ENCODE peak calls at places on chromosome 2, in nine cellular contexts. One of them, this sample, is unnamed.

GRCh38 chr2:219308142-219309093 is 783 bp downstream of the PTPRN start:
- DNase-seq in GM10248: peak; percentile 84
- DNase-seq in activated gamma-delta T cell treated with Interleukin-2 at 50 U/mL for 16 hours: peak; percentile 64
- DNase-seq in iris pigment epithelial cell: peak; percentile 52
- DNase-seq in activated CD8-positive, alpha-beta memory T cell treated with anti-CD3 and anti-CD28 coated beads, Interleukin-2, amount 10 ng/mL, durations not matched to agents 7 days and 5 days: peak; percentile 79
- DNase-seq in mucosa of gallbladder: peak; percentile 54
- DNase-seq in NCI-H1436: peak; percentile 34
- DNase-seq in HEK293T: peak; percentile 85
- DNase-seq in H1: no peak
- DNase-seq in this sample: peak; percentile 82

GRCh38 chr2:217399288-217399687 is 539.4 kb upstream of the TNP1 start:
- DNase-seq in activated CD8-positive, alpha-beta memory T cell treated with anti-CD3 and anti-CD28 coated beads, Interleukin-2, amount 10 ng/mL, durations not matched to agents 7 days and 5 days: no peak
- DNase-seq in H1: no peak
- DNase-seq in NCI-H1436: no peak
- DNase-seq in activated gamma-delta T cell treated with Interleukin-2 at 50 U/mL for 16 hours: no peak
- DNase-seq in mucosa of gallbladder: no peak
- DNase-seq in iris pigment epithelial cell: peak; percentile 51
- DNase-seq in GM10248: no peak
- DNase-seq in HEK293T: no peak
- DNase-seq in this sample: no peak

GRCh38 chr2:94759211-94759610 is 112.0 kb upstream of the TEKT4 start:
- DNase-seq in mucosa of gallbladder: no peak
- DNase-seq in HEK293T: peak; percentile 33
- DNase-seq in activated gamma-delta T cell treated with Interleukin-2 at 50 U/mL for 16 hours: no peak
- DNase-seq in activated CD8-positive, alpha-beta memory T cell treated with anti-CD3 and anti-CD28 coated beads, Interleukin-2, amount 10 ng/mL, durations not matched to agents 7 days and 5 days: no peak
- DNase-seq in GM10248: no peak
- DNase-seq in NCI-H1436: no peak
- DNase-seq in iris pigment epithelial cell: no peak
- DNase-seq in H1: no peak
- DNase-seq in this sample: peak; percentile 2

GRCh38 chr2:23760746-23761145 is 166.2 kb downstream of the ATAD2B start:
- DNase-seq in activated gamma-delta T cell treated with Interleukin-2 at 50 U/mL for 16 hours: no peak
- DNase-seq in HEK293T: no peak
- DNase-seq in H1: no peak
- DNase-seq in activated CD8-positive, alpha-beta memory T cell treated with anti-CD3 and anti-CD28 coated beads, Interleukin-2, amount 10 ng/mL, durations not matched to agents 7 days and 5 days: no peak
- DNase-seq in NCI-H1436: peak; percentile 3
- DNase-seq in GM10248: no peak
- DNase-seq in iris pigment epithelial cell: peak; percentile 68
- DNase-seq in mucosa of gallbladder: no peak
- DNase-seq in this sample: peak; percentile 7

GRCh38 chr2:222038086-222038802 is 260.6 kb downstream of the PAX3 start:
- DNase-seq in mucosa of gallbladder: no peak
- DNase-seq in NCI-H1436: no peak
- DNase-seq in iris pigment epithelial cell: peak; percentile 62
- DNase-seq in activated CD8-positive, alpha-beta memory T cell treated with anti-CD3 and anti-CD28 coated beads, Interleukin-2, amount 10 ng/mL, durations not matched to agents 7 days and 5 days: no peak
- DNase-seq in HEK293T: peak; percentile 31
- DNase-seq in GM10248: no peak
- DNase-seq in H1: no peak
- DNase-seq in activated gamma-delta T cell treated with Interleukin-2 at 50 U/mL for 16 hours: no peak
- DNase-seq in this sample: no peak

GRCh38 chr2:127052771-127053691 is 53.9 kb downstream of the BIN1 start:
- DNase-seq in mucosa of gallbladder: no peak
- DNase-seq in iris pigment epithelial cell: no peak
- DNase-seq in activated CD8-positive, alpha-beta memory T cell treated with anti-CD3 and anti-CD28 coated beads, Interleukin-2, amount 10 ng/mL, durations not matched to agents 7 days and 5 days: no peak
- DNase-seq in GM10248: no peak
- DNase-seq in NCI-H1436: no peak
- DNase-seq in HEK293T: no peak
- DNase-seq in activated gamma-delta T cell treated with Interleukin-2 at 50 U/mL for 16 hours: no peak
- DNase-seq in H1: no peak
- DNase-seq in this sample: no peak

GRCh38 chr2:26889796-26890195 is 41.9 kb downstream of the DPYSL5 start:
- DNase-seq in NCI-H1436: no peak
- DNase-seq in activated gamma-delta T cell treated with Interleukin-2 at 50 U/mL for 16 hours: no peak
- DNase-seq in H1: no peak
- DNase-seq in activated CD8-positive, alpha-beta memory T cell treated with anti-CD3 and anti-CD28 coated beads, Interleukin-2, amount 10 ng/mL, durations not matched to agents 7 days and 5 days: no peak
- DNase-seq in mucosa of gallbladder: no peak
- DNase-seq in iris pigment epithelial cell: no peak
- DNase-seq in HEK293T: no peak
- DNase-seq in GM10248: no peak
- DNase-seq in this sample: no peak

GRCh38 chr2:127829845-127830246 is 18.9 kb upstream of the WDR33 start:
- DNase-seq in mucosa of gallbladder: peak; percentile 16
- DNase-seq in H1: peak; percentile 27
- DNase-seq in HEK293T: no peak
- DNase-seq in GM10248: peak; percentile 86
- DNase-seq in iris pigment epithelial cell: no peak
- DNase-seq in NCI-H1436: peak; percentile 57
- DNase-seq in activated CD8-positive, alpha-beta memory T cell treated with anti-CD3 and anti-CD28 coated beads, Interleukin-2, amount 10 ng/mL, durations not matched to agents 7 days and 5 days: peak; percentile 87
- DNase-seq in activated gamma-delta T cell treated with Interleukin-2 at 50 U/mL for 16 hours: peak; percentile 57
- DNase-seq in this sample: no peak

GRCh38 chr2:155223781-155224406 is 525.4 kb downstream of the KCNJ3 start:
- DNase-seq in H1: no peak
- DNase-seq in activated CD8-positive, alpha-beta memory T cell treated with anti-CD3 and anti-CD28 coated beads, Interleukin-2, amount 10 ng/mL, durations not matched to agents 7 days and 5 days: no peak
- DNase-seq in activated gamma-delta T cell treated with Interleukin-2 at 50 U/mL for 16 hours: no peak
- DNase-seq in mucosa of gallbladder: no peak
- DNase-seq in NCI-H1436: peak; percentile 8
- DNase-seq in GM10248: peak; percentile 9
- DNase-seq in iris pigment epithelial cell: peak; percentile 7
- DNase-seq in HEK293T: no peak
- DNase-seq in this sample: peak; percentile 1

GRCh38 chr2:240390091-240391073 is 45.1 kb upstream of the GPC1 start:
- DNase-seq in GM10248: no peak
- DNase-seq in activated CD8-positive, alpha-beta memory T cell treated with anti-CD3 and anti-CD28 coated beads, Interleukin-2, amount 10 ng/mL, durations not matched to agents 7 days and 5 days: no peak
- DNase-seq in iris pigment epithelial cell: no peak
- DNase-seq in activated gamma-delta T cell treated with Interleukin-2 at 50 U/mL for 16 hours: no peak
- DNase-seq in HEK293T: no peak
- DNase-seq in H1: no peak
- DNase-seq in mucosa of gallbladder: no peak
- DNase-seq in NCI-H1436: no peak
- DNase-seq in this sample: no peak

GRCh38 chr2:145022671-145023330 is 502.9 kb upstream of the ZEB2 start:
- DNase-seq in activated gamma-delta T cell treated with Interleukin-2 at 50 U/mL for 16 hours: no peak
- DNase-seq in H1: no peak
- DNase-seq in mucosa of gallbladder: no peak
- DNase-seq in iris pigment epithelial cell: peak; percentile 90
- DNase-seq in HEK293T: no peak
- DNase-seq in NCI-H1436: no peak
- DNase-seq in GM10248: no peak
- DNase-seq in activated CD8-positive, alpha-beta memory T cell treated with anti-CD3 and anti-CD28 coated beads, Interleukin-2, amount 10 ng/mL, durations not matched to agents 7 days and 5 days: no peak
- DNase-seq in this sample: no peak

GRCh38 chr2:10125842-10126596 is 3.5 kb downstream of the RRM2 start:
- DNase-seq in HEK293T: no peak
- DNase-seq in activated gamma-delta T cell treated with Interleukin-2 at 50 U/mL for 16 hours: no peak
- DNase-seq in iris pigment epithelial cell: no peak
- DNase-seq in activated CD8-positive, alpha-beta memory T cell treated with anti-CD3 and anti-CD28 coated beads, Interleukin-2, amount 10 ng/mL, durations not matched to agents 7 days and 5 days: no peak
- DNase-seq in NCI-H1436: no peak
- DNase-seq in H1: no peak
- DNase-seq in GM10248: no peak
- DNase-seq in mucosa of gallbladder: no peak
- DNase-seq in this sample: no peak

GRCh38 chr2:21245565-21245964 is 121.8 kb downstream of the TDRD15 start:
- DNase-seq in iris pigment epithelial cell: no peak
- DNase-seq in activated CD8-positive, alpha-beta memory T cell treated with anti-CD3 and anti-CD28 coated beads, Interleukin-2, amount 10 ng/mL, durations not matched to agents 7 days and 5 days: no peak
- DNase-seq in mucosa of gallbladder: no peak
- DNase-seq in GM10248: no peak
- DNase-seq in activated gamma-delta T cell treated with Interleukin-2 at 50 U/mL for 16 hours: no peak
- DNase-seq in HEK293T: no peak
- DNase-seq in NCI-H1436: no peak
- DNase-seq in H1: no peak
- DNase-seq in this sample: peak; percentile 60

GRCh38 chr2:102238039-102238756 is 51.4 kb downstream of the IL1RL2 start:
- DNase-seq in H1: no peak
- DNase-seq in activated CD8-positive, alpha-beta memory T cell treated with anti-CD3 and anti-CD28 coated beads, Interleukin-2, amount 10 ng/mL, durations not matched to agents 7 days and 5 days: peak; percentile 58
- DNase-seq in iris pigment epithelial cell: peak; percentile 64
- DNase-seq in GM10248: no peak
- DNase-seq in mucosa of gallbladder: peak; percentile 40
- DNase-seq in NCI-H1436: no peak
- DNase-seq in HEK293T: no peak
- DNase-seq in activated gamma-delta T cell treated with Interleukin-2 at 50 U/mL for 16 hours: no peak
- DNase-seq in this sample: no peak

GRCh38 chr2:187689372-187689771 is 135.1 kb upstream of the TFPI start:
- DNase-seq in H1: no peak
- DNase-seq in HEK293T: no peak
- DNase-seq in activated gamma-delta T cell treated with Interleukin-2 at 50 U/mL for 16 hours: no peak
- DNase-seq in iris pigment epithelial cell: peak; percentile 58
- DNase-seq in activated CD8-positive, alpha-beta memory T cell treated with anti-CD3 and anti-CD28 coated beads, Interleukin-2, amount 10 ng/mL, durations not matched to agents 7 days and 5 days: no peak
- DNase-seq in mucosa of gallbladder: no peak
- DNase-seq in NCI-H1436: no peak
- DNase-seq in GM10248: no peak
- DNase-seq in this sample: no peak

GRCh38 chr2:159895258-159896209 is 97.5 kb upstream of the CD302 start:
- DNase-seq in iris pigment epithelial cell: peak; percentile 22
- DNase-seq in GM10248: peak; percentile 38
- DNase-seq in HEK293T: no peak
- DNase-seq in mucosa of gallbladder: no peak
- DNase-seq in NCI-H1436: no peak
- DNase-seq in H1: no peak
- DNase-seq in activated CD8-positive, alpha-beta memory T cell treated with anti-CD3 and anti-CD28 coated beads, Interleukin-2, amount 10 ng/mL, durations not matched to agents 7 days and 5 days: no peak
- DNase-seq in activated gamma-delta T cell treated with Interleukin-2 at 50 U/mL for 16 hours: no peak
- DNase-seq in this sample: no peak

GRCh38 chr2:86031151-86031550 is 74.5 kb downstream of the POLR1A start:
- DNase-seq in HEK293T: no peak
- DNase-seq in mucosa of gallbladder: no peak
- DNase-seq in activated gamma-delta T cell treated with Interleukin-2 at 50 U/mL for 16 hours: no peak
- DNase-seq in H1: no peak
- DNase-seq in iris pigment epithelial cell: no peak
- DNase-seq in NCI-H1436: no peak
- DNase-seq in activated CD8-positive, alpha-beta memory T cell treated with anti-CD3 and anti-CD28 coated beads, Interleukin-2, amount 10 ng/mL, durations not matched to agents 7 days and 5 days: no peak
- DNase-seq in GM10248: no peak
- DNase-seq in this sample: no peak

GRCh38 chr2:213043566-213043965 is 107.8 kb downstream of the IKZF2 start:
- DNase-seq in iris pigment epithelial cell: no peak
- DNase-seq in mucosa of gallbladder: no peak
- DNase-seq in H1: no peak
- DNase-seq in GM10248: no peak
- DNase-seq in activated gamma-delta T cell treated with Interleukin-2 at 50 U/mL for 16 hours: no peak
- DNase-seq in activated CD8-positive, alpha-beta memory T cell treated with anti-CD3 and anti-CD28 coated beads, Interleukin-2, amount 10 ng/mL, durations not matched to agents 7 days and 5 days: no peak
- DNase-seq in NCI-H1436: no peak
- DNase-seq in HEK293T: no peak
- DNase-seq in this sample: no peak

GRCh38 chr2:151841025-151841424 is 12.8 kb upstream of the ARL5A start:
- DNase-seq in GM10248: no peak
- DNase-seq in mucosa of gallbladder: no peak
- DNase-seq in activated CD8-positive, alpha-beta memory T cell treated with anti-CD3 and anti-CD28 coated beads, Interleukin-2, amount 10 ng/mL, durations not matched to agents 7 days and 5 days: no peak
- DNase-seq in activated gamma-delta T cell treated with Interleukin-2 at 50 U/mL for 16 hours: no peak
- DNase-seq in iris pigment epithelial cell: no peak
- DNase-seq in NCI-H1436: no peak
- DNase-seq in H1: no peak
- DNase-seq in HEK293T: no peak
- DNase-seq in this sample: no peak

GRCh38 chr2:238925281-238925680 is 77.4 kb downstream of the TWIST2 start:
- DNase-seq in mucosa of gallbladder: no peak
- DNase-seq in GM10248: no peak
- DNase-seq in activated gamma-delta T cell treated with Interleukin-2 at 50 U/mL for 16 hours: no peak
- DNase-seq in HEK293T: no peak
- DNase-seq in H1: no peak
- DNase-seq in activated CD8-positive, alpha-beta memory T cell treated with anti-CD3 and anti-CD28 coated beads, Interleukin-2, amount 10 ng/mL, durations not matched to agents 7 days and 5 days: no peak
- DNase-seq in NCI-H1436: no peak
- DNase-seq in iris pigment epithelial cell: no peak
- DNase-seq in this sample: no peak

GRCh38 chr2:63792523-63792922 is 49.2 kb upstream of the UGP2 start:
- DNase-seq in activated gamma-delta T cell treated with Interleukin-2 at 50 U/mL for 16 hours: no peak
- DNase-seq in NCI-H1436: no peak
- DNase-seq in H1: no peak
- DNase-seq in HEK293T: no peak
- DNase-seq in GM10248: no peak
- DNase-seq in mucosa of gallbladder: no peak
- DNase-seq in activated CD8-positive, alpha-beta memory T cell treated with anti-CD3 and anti-CD28 coated beads, Interleukin-2, amount 10 ng/mL, durations not matched to agents 7 days and 5 days: no peak
- DNase-seq in iris pigment epithelial cell: peak; percentile 99
- DNase-seq in this sample: no peak

GRCh38 chr2:20509766-20510490 is 63.1 kb downstream of the RHOB start:
- DNase-seq in H1: peak; percentile 31
- DNase-seq in mucosa of gallbladder: peak; percentile 66
- DNase-seq in activated gamma-delta T cell treated with Interleukin-2 at 50 U/mL for 16 hours: no peak
- DNase-seq in HEK293T: peak; percentile 80
- DNase-seq in GM10248: no peak
- DNase-seq in iris pigment epithelial cell: peak; percentile 63
- DNase-seq in activated CD8-positive, alpha-beta memory T cell treated with anti-CD3 and anti-CD28 coated beads, Interleukin-2, amount 10 ng/mL, durations not matched to agents 7 days and 5 days: no peak
- DNase-seq in NCI-H1436: peak; percentile 79
- DNase-seq in this sample: no peak

GRCh38 chr2:234980476-234981187 is 28.8 kb downstream of the SH3BP4 start:
- DNase-seq in mucosa of gallbladder: no peak
- DNase-seq in activated CD8-positive, alpha-beta memory T cell treated with anti-CD3 and anti-CD28 coated beads, Interleukin-2, amount 10 ng/mL, durations not matched to agents 7 days and 5 days: no peak
- DNase-seq in GM10248: no peak
- DNase-seq in HEK293T: no peak
- DNase-seq in iris pigment epithelial cell: peak; percentile 59
- DNase-seq in activated gamma-delta T cell treated with Interleukin-2 at 50 U/mL for 16 hours: no peak
- DNase-seq in NCI-H1436: no peak
- DNase-seq in H1: no peak
- DNase-seq in this sample: no peak

GRCh38 chr2:46942143-46942526 is 26.5 kb upstream of the MCFD2 start:
- DNase-seq in H1: no peak
- DNase-seq in mucosa of gallbladder: no peak
- DNase-seq in NCI-H1436: no peak
- DNase-seq in GM10248: peak; percentile 71
- DNase-seq in activated gamma-delta T cell treated with Interleukin-2 at 50 U/mL for 16 hours: peak; percentile 62
- DNase-seq in iris pigment epithelial cell: peak; percentile 53
- DNase-seq in activated CD8-positive, alpha-beta memory T cell treated with anti-CD3 and anti-CD28 coated beads, Interleukin-2, amount 10 ng/mL, durations not matched to agents 7 days and 5 days: peak; percentile 83
- DNase-seq in HEK293T: peak; percentile 17
- DNase-seq in this sample: peak; percentile 58

GRCh38 chr2:186379052-186379451 is 107.0 kb upstream of the ZC3H15 start:
- DNase-seq in iris pigment epithelial cell: peak; percentile 12
- DNase-seq in activated gamma-delta T cell treated with Interleukin-2 at 50 U/mL for 16 hours: no peak
- DNase-seq in activated CD8-positive, alpha-beta memory T cell treated with anti-CD3 and anti-CD28 coated beads, Interleukin-2, amount 10 ng/mL, durations not matched to agents 7 days and 5 days: no peak
- DNase-seq in NCI-H1436: no peak
- DNase-seq in H1: no peak
- DNase-seq in HEK293T: no peak
- DNase-seq in GM10248: no peak
- DNase-seq in mucosa of gallbladder: no peak
- DNase-seq in this sample: peak; percentile 54

GRCh38 chr2:233912799-233913423 is 4.3 kb upstream of the TRPM8 start:
- DNase-seq in NCI-H1436: no peak
- DNase-seq in activated gamma-delta T cell treated with Interleukin-2 at 50 U/mL for 16 hours: peak; percentile 9
- DNase-seq in iris pigment epithelial cell: peak; percentile 42
- DNase-seq in mucosa of gallbladder: peak; percentile 26
- DNase-seq in activated CD8-positive, alpha-beta memory T cell treated with anti-CD3 and anti-CD28 coated beads, Interleukin-2, amount 10 ng/mL, durations not matched to agents 7 days and 5 days: peak; percentile 50
- DNase-seq in HEK293T: peak; percentile 33
- DNase-seq in H1: no peak
- DNase-seq in GM10248: no peak
- DNase-seq in this sample: peak; percentile 17

GRCh38 chr2:10135296-10136089 is 13.0 kb downstream of the RRM2 start:
- DNase-seq in NCI-H1436: peak; percentile 56
- DNase-seq in activated CD8-positive, alpha-beta memory T cell treated with anti-CD3 and anti-CD28 coated beads, Interleukin-2, amount 10 ng/mL, durations not matched to agents 7 days and 5 days: no peak
- DNase-seq in H1: no peak
- DNase-seq in GM10248: no peak
- DNase-seq in iris pigment epithelial cell: no peak
- DNase-seq in activated gamma-delta T cell treated with Interleukin-2 at 50 U/mL for 16 hours: no peak
- DNase-seq in mucosa of gallbladder: no peak
- DNase-seq in HEK293T: peak; percentile 25
- DNase-seq in this sample: no peak

GRCh38 chr2:237291138-237291792 is 122.7 kb downstream of the COL6A3 start:
- DNase-seq in NCI-H1436: peak; percentile 84
- DNase-seq in mucosa of gallbladder: peak; percentile 96
- DNase-seq in GM10248: no peak
- DNase-seq in HEK293T: peak; percentile 70
- DNase-seq in H1: no peak
- DNase-seq in activated CD8-positive, alpha-beta memory T cell treated with anti-CD3 and anti-CD28 coated beads, Interleukin-2, amount 10 ng/mL, durations not matched to agents 7 days and 5 days: no peak
- DNase-seq in activated gamma-delta T cell treated with Interleukin-2 at 50 U/mL for 16 hours: no peak
- DNase-seq in iris pigment epithelial cell: peak; percentile 99
- DNase-seq in this sample: no peak

GRCh38 chr2:108271691-108272253 is 16.9 kb upstream of the SULT1C2 start:
- DNase-seq in GM10248: no peak
- DNase-seq in mucosa of gallbladder: peak; percentile 62
- DNase-seq in NCI-H1436: no peak
- DNase-seq in H1: no peak
- DNase-seq in activated CD8-positive, alpha-beta memory T cell treated with anti-CD3 and anti-CD28 coated beads, Interleukin-2, amount 10 ng/mL, durations not matched to agents 7 days and 5 days: no peak
- DNase-seq in activated gamma-delta T cell treated with Interleukin-2 at 50 U/mL for 16 hours: no peak
- DNase-seq in HEK293T: no peak
- DNase-seq in iris pigment epithelial cell: peak; percentile 84
- DNase-seq in this sample: no peak

GRCh38 chr2:33488715-33489540 is 12.5 kb downstream of the RASGRP3 start:
- DNase-seq in mucosa of gallbladder: no peak
- DNase-seq in iris pigment epithelial cell: no peak
- DNase-seq in HEK293T: no peak
- DNase-seq in activated CD8-positive, alpha-beta memory T cell treated with anti-CD3 and anti-CD28 coated beads, Interleukin-2, amount 10 ng/mL, durations not matched to agents 7 days and 5 days: no peak
- DNase-seq in NCI-H1436: no peak
- DNase-seq in activated gamma-delta T cell treated with Interleukin-2 at 50 U/mL for 16 hours: no peak
- DNase-seq in H1: no peak
- DNase-seq in GM10248: peak; percentile 45
- DNase-seq in this sample: no peak

GRCh38 chr2:195047955-195048354 is 609.1 kb upstream of the SLC39A10 start:
- DNase-seq in mucosa of gallbladder: no peak
- DNase-seq in activated CD8-positive, alpha-beta memory T cell treated with anti-CD3 and anti-CD28 coated beads, Interleukin-2, amount 10 ng/mL, durations not matched to agents 7 days and 5 days: no peak
- DNase-seq in activated gamma-delta T cell treated with Interleukin-2 at 50 U/mL for 16 hours: no peak
- DNase-seq in H1: no peak
- DNase-seq in NCI-H1436: no peak
- DNase-seq in GM10248: no peak
- DNase-seq in iris pigment epithelial cell: no peak
- DNase-seq in HEK293T: no peak
- DNase-seq in this sample: no peak